ENCODE peak calls at places on chromosome 16, in six cellular contexts. U is B cell; B is NCI-H1092; C is fibroblast of villous mesenchyme; Q is activated naive CD4-positive, alpha-beta T cell treated with anti-CD3 and anti-CD28 coated beads, Interleukin-2, amount 10 ng/mL, durations not matched to agents 7 days and 5 days; I is stimulated activated CD8-positive, alpha-beta memory T cell treated with anti-CD3 and anti-CD28 coated beads, Interleukin-4, amount 100 ng/mL, for 24 hours. G is an unnamed sample.

GRCh38 chr16:29820730-29821662 is 734 bp downstream of the MVP start:
- DNase-seq in U (peak; percentile 80), B (no peak), C (no peak), Q (peak; percentile 70), I (no peak), G (no peak)

GRCh38 chr16:81940781-81941560 is 70.3 kb downstream of the SDR42E1 start:
- DNase-seq in U (no peak), B (peak; percentile 2), C (peak; percentile 75), Q (no peak), I (no peak), G (peak; percentile 12)

GRCh38 chr16:4176794-4177438 is 60.7 kb upstream of the ADCY9 start:
- DNase-seq in U (no peak), B (no peak), C (peak; percentile 54), Q (no peak), I (no peak), G (no peak)

GRCh38 chr16:6206080-6206479 is 1108.5 kb upstream of the EEF2KMT start:
- DNase-seq in U (no peak), B (no peak), C (no peak), Q (no peak), I (no peak), G (no peak)

GRCh38 chr16:86584726-86585721 is 6.7 kb downstream of the FOXL1 start:
- DNase-seq in U (no peak), B (no peak), C (peak; percentile 35), Q (no peak), I (no peak), G (no peak)

GRCh38 chr16:85220125-85220839 is 108.0 kb upstream of the CIBAR2 start:
- DNase-seq in U (no peak), B (peak; percentile 98), C (peak; percentile 93), Q (no peak), I (no peak), G (peak; percentile 80)

GRCh38 chr16:75860654-75861053 is 134.4 kb upstream of the CPHXL start:
- DNase-seq in U (no peak), B (peak; percentile 87), C (no peak), Q (no peak), I (no peak), G (no peak)

GRCh38 chr16:27330542-27330941 is 16.8 kb downstream of the IL4R start:
- DNase-seq in U (no peak), B (no peak), C (peak; percentile 99), Q (no peak), I (no peak), G (peak; percentile 85)

GRCh38 chr16:79307214-79307613 is 293.3 kb downstream of the MAF start:
- DNase-seq in U (no peak), B (no peak), C (no peak), Q (no peak), I (no peak), G (no peak)

GRCh38 chr16:8678068-8678927 is 3.9 kb downstream of the ABAT start:
- DNase-seq in U (no peak), B (no peak), C (peak; percentile 62), Q (no peak), I (no peak), G (no peak)

GRCh38 chr16:87812200-87812656 is 46.4 kb upstream of the KLHDC4 start:
- DNase-seq in U (no peak), B (no peak), C (no peak), Q (no peak), I (no peak), G (no peak)

GRCh38 chr16:27174798-27175197 is 28.5 kb upstream of the KDM8 start:
- DNase-seq in U (no peak), B (no peak), C (peak; percentile 45), Q (no peak), I (no peak), G (no peak)

GRCh38 chr16:75552951-75553350 is 3.1 kb downstream of the TMEM231 start:
- DNase-seq in U (no peak), B (no peak), C (no peak), Q (no peak), I (no peak), G (no peak)

GRCh38 chr16:51950118-51950517 is 596.8 kb downstream of the TOX3 start:
- DNase-seq in U (no peak), B (no peak), C (no peak), Q (no peak), I (no peak), G (no peak)

GRCh38 chr16:14354561-14355351 is 275.3 kb downstream of the PARN start:
- DNase-seq in U (peak; percentile 77), B (no peak), C (peak; percentile 66), Q (peak; percentile 56), I (peak; percentile 4), G (no peak)

GRCh38 chr16:54080524-54081008 is 206.0 kb downstream of the IRX3 start:
- DNase-seq in U (no peak), B (no peak), C (peak; percentile 95), Q (no peak), I (no peak), G (peak; percentile 87)

GRCh38 chr16:68973611-68974120 is 130.3 kb downstream of the TANGO6 start:
- DNase-seq in U (no peak), B (no peak), C (no peak), Q (no peak), I (no peak), G (no peak)

GRCh38 chr16:86495357-86495701 is 15.0 kb upstream of the FOXF1 start:
- DNase-seq in U (no peak), B (no peak), C (no peak), Q (no peak), I (no peak), G (no peak)

GRCh38 chr16:1779741-1780676 is 2.4 kb downstream of the SPSB3 start:
- DNase-seq in U (no peak), B (no peak), C (no peak), Q (no peak), I (no peak), G (no peak)

GRCh38 chr16:82888616-82889015 is 261.8 kb downstream of the CDH13 start:
- DNase-seq in U (no peak), B (no peak), C (peak; percentile 98), Q (no peak), I (no peak), G (no peak)

GRCh38 chr16:84061236-84061830 is 18.7 kb upstream of the SLC38A8 start:
- DNase-seq in U (no peak), B (no peak), C (no peak), Q (no peak), I (no peak), G (no peak)

GRCh38 chr16:56930516-56931252 is 1.3 kb upstream of the HERPUD1 start:
- DNase-seq in U (no peak), B (no peak), C (no peak), Q (no peak), I (no peak), G (peak; percentile 84)

GRCh38 chr16:22813223-22813945 is 578 bp upstream of the HS3ST2 start:
- DNase-seq in U (peak; percentile 31), B (no peak), C (peak; percentile 27), Q (peak; percentile 40), I (peak; percentile 31), G (no peak)

GRCh38 chr16:72049110-72049509 is 5.2 kb upstream of the HP start:
- DNase-seq in U (no peak), B (no peak), C (no peak), Q (no peak), I (no peak), G (no peak)

GRCh38 chr16:19660432-19660831 is 57.6 kb downstream of the KNOP1 start:
- DNase-seq in U (no peak), B (no peak), C (no peak), Q (no peak), I (no peak), G (no peak)

GRCh38 chr16:22161999-22162657 is at the start of gene SDR42E2:
- DNase-seq in U (peak; percentile 76), B (no peak), C (no peak), Q (peak; percentile 56), I (peak; percentile 24), G (no peak)

GRCh38 chr16:56493815-56494214 is 26.0 kb downstream of the BBS2 start:
- DNase-seq in U (no peak), B (no peak), C (no peak), Q (no peak), I (no peak), G (no peak)

GRCh38 chr16:50558913-50559312 is 10.7 kb downstream of the NKD1 start:
- DNase-seq in U (no peak), B (no peak), C (no peak), Q (no peak), I (no peak), G (no peak)

GRCh38 chr16:27080870-27081269 is 14.1 kb downstream of the C16orf82 start:
- DNase-seq in U (no peak), B (no peak), C (peak; percentile 2), Q (no peak), I (no peak), G (no peak)

G was measured in brain pericyte.